ENCODE peak calls at places on chromosomes 16 and 17, in eight cellular contexts. One of them, this sample, is unnamed.

GRCh38 chr17:57459286-57459915 is 203.1 kb downstream of the MSI2 start:
- DNase-seq in smooth muscle cell of the brain vasculature: no peak
- DNase-seq in left ventricle myocardium inferior: no peak
- DNase-seq in stimulated activated CD4-positive, alpha-beta T cell treated with anti-CD3 and anti-CD28 coated beads, Interleukin-4, amount 100 ng/mL, for 1 hour: no peak
- DNase-seq in D341Med: no peak
- DNase-seq in astrocyte of the cerebellum: no peak
- DNase-seq in omental fat pad: no peak
- DNase-seq in heart right ventricle: no peak
- DNase-seq in this sample: no peak

GRCh38 chr16:57341441-57342303 is 16.9 kb upstream of the CCL22 start:
- DNase-seq in smooth muscle cell of the brain vasculature: peak
- DNase-seq in left ventricle myocardium inferior: no peak
- DNase-seq in stimulated activated CD4-positive, alpha-beta T cell treated with anti-CD3 and anti-CD28 coated beads, Interleukin-4, amount 100 ng/mL, for 1 hour: no peak
- DNase-seq in D341Med: no peak
- DNase-seq in astrocyte of the cerebellum: peak
- DNase-seq in omental fat pad: no peak
- DNase-seq in heart right ventricle: no peak
- DNase-seq in this sample: no peak

GRCh38 chr17:31339906-31340661 is 18.7 kb upstream of the EVI2A start:
- DNase-seq in smooth muscle cell of the brain vasculature: no peak
- DNase-seq in left ventricle myocardium inferior: no peak
- DNase-seq in stimulated activated CD4-positive, alpha-beta T cell treated with anti-CD3 and anti-CD28 coated beads, Interleukin-4, amount 100 ng/mL, for 1 hour: no peak
- DNase-seq in D341Med: no peak
- DNase-seq in astrocyte of the cerebellum: peak
- DNase-seq in omental fat pad: no peak
- DNase-seq in heart right ventricle: no peak
- DNase-seq in this sample: no peak

GRCh38 chr17:61405047-61405685 is 5.5 kb downstream of the TBX2 start:
- DNase-seq in smooth muscle cell of the brain vasculature: no peak
- DNase-seq in left ventricle myocardium inferior: no peak
- DNase-seq in stimulated activated CD4-positive, alpha-beta T cell treated with anti-CD3 and anti-CD28 coated beads, Interleukin-4, amount 100 ng/mL, for 1 hour: no peak
- DNase-seq in D341Med: no peak
- DNase-seq in astrocyte of the cerebellum: no peak
- DNase-seq in omental fat pad: no peak
- DNase-seq in heart right ventricle: no peak
- DNase-seq in this sample: no peak

GRCh38 chr16:90008708-90009145 is 10.5 kb downstream of the DBNDD1 start:
- DNase-seq in smooth muscle cell of the brain vasculature: no peak
- DNase-seq in left ventricle myocardium inferior: no peak
- DNase-seq in stimulated activated CD4-positive, alpha-beta T cell treated with anti-CD3 and anti-CD28 coated beads, Interleukin-4, amount 100 ng/mL, for 1 hour: peak
- DNase-seq in D341Med: no peak
- DNase-seq in astrocyte of the cerebellum: no peak
- DNase-seq in omental fat pad: no peak
- DNase-seq in heart right ventricle: no peak
- DNase-seq in this sample: no peak

GRCh38 chr17:20066253-20066652 is 57.1 kb downstream of the SPECC1 start:
- DNase-seq in smooth muscle cell of the brain vasculature: peak
- DNase-seq in left ventricle myocardium inferior: peak
- DNase-seq in stimulated activated CD4-positive, alpha-beta T cell treated with anti-CD3 and anti-CD28 coated beads, Interleukin-4, amount 100 ng/mL, for 1 hour: no peak
- DNase-seq in D341Med: no peak
- DNase-seq in astrocyte of the cerebellum: peak
- DNase-seq in omental fat pad: no peak
- DNase-seq in heart right ventricle: peak
- DNase-seq in this sample: no peak

GRCh38 chr17:70521821-70522256 is 352.5 kb downstream of the KCNJ2 start:
- DNase-seq in smooth muscle cell of the brain vasculature: no peak
- DNase-seq in left ventricle myocardium inferior: peak
- DNase-seq in stimulated activated CD4-positive, alpha-beta T cell treated with anti-CD3 and anti-CD28 coated beads, Interleukin-4, amount 100 ng/mL, for 1 hour: no peak
- DNase-seq in D341Med: no peak
- DNase-seq in astrocyte of the cerebellum: peak
- DNase-seq in omental fat pad: no peak
- DNase-seq in heart right ventricle: peak
- DNase-seq in this sample: no peak

GRCh38 chr17:75712480-75712879 is 8.8 kb upstream of the ITGB4 start:
- DNase-seq in smooth muscle cell of the brain vasculature: no peak
- DNase-seq in left ventricle myocardium inferior: no peak
- DNase-seq in stimulated activated CD4-positive, alpha-beta T cell treated with anti-CD3 and anti-CD28 coated beads, Interleukin-4, amount 100 ng/mL, for 1 hour: no peak
- DNase-seq in D341Med: no peak
- DNase-seq in astrocyte of the cerebellum: no peak
- DNase-seq in omental fat pad: no peak
- DNase-seq in heart right ventricle: no peak
- DNase-seq in this sample: no peak

GRCh38 chr17:69857412-69857835 is 217.6 kb upstream of the KCNJ16 start:
- DNase-seq in smooth muscle cell of the brain vasculature: no peak
- DNase-seq in left ventricle myocardium inferior: no peak
- DNase-seq in stimulated activated CD4-positive, alpha-beta T cell treated with anti-CD3 and anti-CD28 coated beads, Interleukin-4, amount 100 ng/mL, for 1 hour: no peak
- DNase-seq in D341Med: no peak
- DNase-seq in astrocyte of the cerebellum: no peak
- DNase-seq in omental fat pad: no peak
- DNase-seq in heart right ventricle: no peak
- DNase-seq in this sample: no peak

GRCh38 chr17:29855686-29856085 is 74.3 kb downstream of the SSH2 start:
- DNase-seq in smooth muscle cell of the brain vasculature: no peak
- DNase-seq in left ventricle myocardium inferior: no peak
- DNase-seq in stimulated activated CD4-positive, alpha-beta T cell treated with anti-CD3 and anti-CD28 coated beads, Interleukin-4, amount 100 ng/mL, for 1 hour: no peak
- DNase-seq in D341Med: no peak
- DNase-seq in astrocyte of the cerebellum: no peak
- DNase-seq in omental fat pad: no peak
- DNase-seq in heart right ventricle: no peak
- DNase-seq in this sample: no peak

GRCh38 chr17:5120036-5120435 is 4.2 kb downstream of the USP6 start:
- DNase-seq in smooth muscle cell of the brain vasculature: no peak
- DNase-seq in left ventricle myocardium inferior: no peak
- DNase-seq in stimulated activated CD4-positive, alpha-beta T cell treated with anti-CD3 and anti-CD28 coated beads, Interleukin-4, amount 100 ng/mL, for 1 hour: no peak
- DNase-seq in D341Med: no peak
- DNase-seq in astrocyte of the cerebellum: no peak
- DNase-seq in omental fat pad: no peak
- DNase-seq in heart right ventricle: no peak
- DNase-seq in this sample: no peak

GRCh38 chr16:49596119-49596518 is 222.5 kb downstream of the C16orf78 start:
- DNase-seq in smooth muscle cell of the brain vasculature: no peak
- DNase-seq in left ventricle myocardium inferior: no peak
- DNase-seq in stimulated activated CD4-positive, alpha-beta T cell treated with anti-CD3 and anti-CD28 coated beads, Interleukin-4, amount 100 ng/mL, for 1 hour: no peak
- DNase-seq in D341Med: no peak
- DNase-seq in astrocyte of the cerebellum: peak
- DNase-seq in omental fat pad: no peak
- DNase-seq in heart right ventricle: peak
- DNase-seq in this sample: no peak

GRCh38 chr16:53121043-53121442 is 66.3 kb downstream of the CHD9 start:
- DNase-seq in smooth muscle cell of the brain vasculature: no peak
- DNase-seq in left ventricle myocardium inferior: no peak
- DNase-seq in stimulated activated CD4-positive, alpha-beta T cell treated with anti-CD3 and anti-CD28 coated beads, Interleukin-4, amount 100 ng/mL, for 1 hour: no peak
- DNase-seq in D341Med: no peak
- DNase-seq in astrocyte of the cerebellum: no peak
- DNase-seq in omental fat pad: no peak
- DNase-seq in heart right ventricle: no peak
- DNase-seq in this sample: no peak

GRCh38 chr17:78484300-78485159 is 92.7 kb downstream of the DNAH17 start:
- DNase-seq in smooth muscle cell of the brain vasculature: no peak
- DNase-seq in left ventricle myocardium inferior: no peak
- DNase-seq in stimulated activated CD4-positive, alpha-beta T cell treated with anti-CD3 and anti-CD28 coated beads, Interleukin-4, amount 100 ng/mL, for 1 hour: peak
- DNase-seq in D341Med: no peak
- DNase-seq in astrocyte of the cerebellum: no peak
- DNase-seq in omental fat pad: no peak
- DNase-seq in heart right ventricle: no peak
- DNase-seq in this sample: peak

GRCh38 chr17:59844884-59845594 is 47.7 kb downstream of the TUBD1 start:
- DNase-seq in smooth muscle cell of the brain vasculature: no peak
- DNase-seq in left ventricle myocardium inferior: no peak
- DNase-seq in stimulated activated CD4-positive, alpha-beta T cell treated with anti-CD3 and anti-CD28 coated beads, Interleukin-4, amount 100 ng/mL, for 1 hour: no peak
- DNase-seq in D341Med: no peak
- DNase-seq in astrocyte of the cerebellum: no peak
- DNase-seq in omental fat pad: no peak
- DNase-seq in heart right ventricle: no peak
- DNase-seq in this sample: no peak

GRCh38 chr16:3004319-3004718 is 8.4 kb upstream of the CLDN9 start:
- DNase-seq in smooth muscle cell of the brain vasculature: no peak
- DNase-seq in left ventricle myocardium inferior: no peak
- DNase-seq in stimulated activated CD4-positive, alpha-beta T cell treated with anti-CD3 and anti-CD28 coated beads, Interleukin-4, amount 100 ng/mL, for 1 hour: no peak
- DNase-seq in D341Med: peak
- DNase-seq in astrocyte of the cerebellum: no peak
- DNase-seq in omental fat pad: no peak
- DNase-seq in heart right ventricle: no peak
- DNase-seq in this sample: no peak

GRCh38 chr16:65070831-65071230 is 51.0 kb downstream of the CDH11 start:
- DNase-seq in smooth muscle cell of the brain vasculature: peak
- DNase-seq in left ventricle myocardium inferior: peak
- DNase-seq in stimulated activated CD4-positive, alpha-beta T cell treated with anti-CD3 and anti-CD28 coated beads, Interleukin-4, amount 100 ng/mL, for 1 hour: no peak
- DNase-seq in D341Med: no peak
- DNase-seq in astrocyte of the cerebellum: peak
- DNase-seq in omental fat pad: no peak
- DNase-seq in heart right ventricle: peak
- DNase-seq in this sample: no peak